ENCODE peak calls at places on chromosomes 6 and 20, in four cellular contexts. T, C, M and P are unnamed samples.

GRCh38 chr20:48480391-48480790 is 347.4 kb downstream of the PREX1 start:
- DNase-seq in T (no peak), C (no peak), M (no peak), P (no peak)

GRCh38 chr20:24782221-24782620 is 166.8 kb upstream of the CST7 start:
- DNase-seq in T (no peak), C (no peak), M (no peak), P (no peak)

GRCh38 chr6:142187209-142187608 is 40.1 kb downstream of the VTA1 start:
- DNase-seq in T (no peak), C (no peak), M (peak), P (no peak)

GRCh38 chr20:29756664-29757063 is 1500.8 kb upstream of the DEFB115 start:
- DNase-seq in T (no peak), C (no peak), M (no peak), P (no peak)

GRCh38 chr6:168071620-168072019 is 7.4 kb downstream of the FRMD1 start:
- DNase-seq in T (no peak), C (peak), M (no peak), P (no peak)

GRCh38 chr6:56649782-56650181 is 7.1 kb upstream of the DST start:
- DNase-seq in T (no peak), C (no peak), M (peak), P (no peak)

GRCh38 chr6:117568247-117568646 is 34.1 kb downstream of the GOPC start:
- DNase-seq in T (no peak), C (no peak), M (no peak), P (no peak)

GRCh38 chr6:46757206-46757564 is 10.5 kb downstream of the ANKRD66 start:
- DNase-seq in T (no peak), C (no peak), M (no peak), P (no peak)

GRCh38 chr20:37577972-37578371 is 50.3 kb upstream of the BLCAP start:
- DNase-seq in T (no peak), C (no peak), M (no peak), P (no peak)

GRCh38 chr20:48791014-48791413 is 36.8 kb downstream of the PREX1 start:
- DNase-seq in T (peak), C (no peak), M (peak), P (no peak)

GRCh38 chr6:2623348-2623747 is 127.4 kb downstream of the MYLK4 start:
- DNase-seq in T (no peak), C (peak), M (no peak), P (no peak)

GRCh38 chr6:135575629-135576028 is 78.1 kb upstream of the AHI1 start:
- DNase-seq in T (no peak), C (no peak), M (no peak), P (no peak)

GRCh38 chr20:54479138-54479906 is 3.9 kb downstream of the DOK5 start:
- DNase-seq in T (no peak), C (peak), M (peak), P (peak)

GRCh38 chr20:36472656-36473071 is 68.7 kb upstream of the MYL9 start:
- DNase-seq in T (no peak), C (peak), M (peak), P (peak)

GRCh38 chr6:134080171-134080795 is 27.9 kb upstream of the SLC2A12 start:
- DNase-seq in T (no peak), C (peak), M (no peak), P (no peak)

GRCh38 chr6:89887452-89888137 is 6.7 kb upstream of the GJA10 start:
- DNase-seq in T (no peak), C (peak), M (peak), P (no peak)

GRCh38 chr6:37409501-37409900 is 23.5 kb upstream of the CMTR1 start:
- DNase-seq in T (no peak), C (no peak), M (no peak), P (no peak)

GRCh38 chr20:11159728-11160127 is 485.9 kb upstream of the JAG1 start:
- DNase-seq in T (no peak), C (no peak), M (peak), P (no peak)
- TF ChIP-seq EZH2phosphoT487 in T (no peak), C (no peak), M (no peak), P (no peak)

GRCh38 chr20:62901891-62902290 is 24.4 kb downstream of the DIDO1 start:
- DNase-seq in T (no peak), C (no peak), M (no peak), P (no peak)

GRCh38 chr20:62900692-62901584 is 25.4 kb downstream of the DIDO1 start:
- DNase-seq in T (peak), C (peak), M (peak), P (no peak)

GRCh38 chr20:62905536-62906117 is 20.7 kb downstream of the DIDO1 start:
- DNase-seq in T (no peak), C (no peak), M (no peak), P (no peak)

GRCh38 chr20:62900052-62900691 is 26.1 kb downstream of the DIDO1 start:
- DNase-seq in T (peak), C (peak), M (peak), P (peak)

GRCh38 chr20:62902926-62903615 is 23.2 kb downstream of the DIDO1 start:
- DNase-seq in T (no peak), C (no peak), M (peak), P (no peak)
- TF ChIP-seq EZH2phosphoT487 in T (no peak), C (no peak), M (no peak), P (no peak)

GRCh38 chr20:6530254-6530653 is 237.2 kb upstream of the BMP2 start:
- DNase-seq in T (no peak), C (no peak), M (no peak), P (no peak)
- TF ChIP-seq EZH2phosphoT487 in T (no peak), C (no peak), M (no peak), P (no peak)

DNA sequence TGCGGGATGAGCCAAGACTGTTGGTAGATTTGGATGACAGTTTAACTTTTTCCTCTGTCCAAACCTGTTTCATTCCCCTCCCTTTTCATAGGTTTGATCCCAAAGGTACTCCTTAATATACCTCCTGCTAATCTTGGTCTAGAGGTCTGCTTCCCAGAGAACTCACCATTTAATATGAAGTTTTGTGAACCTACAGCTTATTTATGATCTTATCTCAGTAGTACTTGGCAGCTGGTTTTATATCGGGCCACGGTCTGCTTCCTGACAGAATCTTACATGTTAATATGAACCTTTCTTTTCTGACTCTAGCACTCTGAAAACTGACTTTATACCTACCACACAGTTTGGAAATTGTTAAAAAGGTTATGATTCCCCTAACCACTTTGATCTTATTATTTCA is 138.7 kb downstream of the MACROD2 start:
- DNase-seq in T (no peak), C (no peak), M (no peak), P (no peak)
- TF ChIP-seq EZH2phosphoT487 in T (no peak), C (no peak), M (no peak), P (no peak)

GRCh38 chr6:143538374-143538773 is 26.9 kb upstream of the FUCA2 start:
- DNase-seq in T (no peak), C (no peak), M (no peak), P (no peak)

GRCh38 chr6:143539106-143539505 is 27.6 kb upstream of the FUCA2 start:
- DNase-seq in T (no peak), C (no peak), M (no peak), P (no peak)

GRCh38 chr6:143536866-143537691 is 25.6 kb upstream of the FUCA2 start:
- DNase-seq in T (no peak), C (peak), M (peak), P (peak)

GRCh38 chr6:143540192-143540591 is 28.7 kb upstream of the FUCA2 start:
- DNase-seq in T (no peak), C (no peak), M (no peak), P (no peak)

DNA sequence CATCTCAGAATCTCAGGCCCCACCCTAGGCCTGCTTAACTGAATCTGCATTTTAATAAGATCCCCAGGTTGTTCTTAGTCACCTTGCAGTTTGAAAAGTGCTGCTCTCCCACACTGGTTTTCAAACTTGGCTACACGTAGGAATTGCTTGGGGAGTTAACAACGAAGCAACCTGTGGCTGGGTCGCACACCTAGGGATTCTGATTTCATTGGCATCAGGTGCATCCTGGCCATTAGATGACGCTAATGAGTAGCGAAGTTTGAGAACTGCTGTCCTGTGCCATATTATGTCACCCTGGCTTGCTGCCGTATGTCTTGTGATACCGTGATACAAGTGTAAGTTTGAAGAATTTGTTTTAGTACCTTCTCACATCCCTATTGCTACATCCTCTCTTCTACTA is 28.2 kb upstream of the FUCA2 start:
- DNase-seq in T (no peak), C (peak), M (no peak), P (no peak)
- TF ChIP-seq EZH2phosphoT487 in T (no peak), C (no peak), M (no peak), P (no peak)

GRCh38 chr6:17986656-17987575 is 519 bp downstream of the KIF13A start:
- DNase-seq in T (peak), C (peak), M (peak), P (no peak)
- TF ChIP-seq EZH2phosphoT487 in T (no peak), C (no peak), M (no peak), P (no peak)

DNA sequence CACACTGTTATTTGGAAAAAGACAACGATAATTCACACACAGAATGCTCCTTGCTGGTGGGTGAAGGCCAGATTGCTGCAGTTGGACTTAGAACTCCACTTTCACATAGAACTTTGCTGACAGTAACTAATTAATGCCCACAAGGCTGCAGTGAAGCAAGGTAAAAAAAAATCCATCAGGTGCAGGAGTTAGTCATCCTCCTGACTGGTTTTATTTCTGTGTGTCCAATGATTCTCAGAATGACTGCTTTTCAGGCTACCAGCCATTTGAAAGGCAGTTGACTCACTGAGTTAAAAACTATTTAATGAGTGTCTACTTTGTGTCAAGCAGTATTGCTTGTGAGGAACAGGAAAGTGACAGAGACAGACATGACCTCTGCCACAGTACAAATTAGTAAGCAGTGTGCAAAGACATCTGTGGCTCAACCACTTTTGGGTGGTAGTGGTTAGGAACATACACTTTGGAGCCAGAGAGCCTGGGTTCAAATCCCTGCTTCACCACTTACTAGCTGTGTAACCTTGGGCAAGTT is 41.9 kb downstream of the ELOVL5 start:
- DNase-seq in T (no peak), C (no peak), M (peak), P (no peak)
- TF ChIP-seq EZH2phosphoT487 in T (no peak), C (no peak), M (no peak), P (no peak)

GRCh38 chr6:91447086-91447485 is 860.2 kb upstream of the MAP3K7 start:
- DNase-seq in T (no peak), C (no peak), M (no peak), P (no peak)
- TF ChIP-seq EZH2phosphoT487 in T (no peak), C (no peak), M (no peak), P (no peak)

GRCh38 chr6:82741325-82741995 is 324.2 kb downstream of the UBE3D start:
- DNase-seq in T (no peak), C (no peak), M (peak), P (no peak)
- TF ChIP-seq EZH2phosphoT487 in T (no peak), C (no peak), M (no peak), P (no peak)